ENCODE peak calls at places on chromosome 6, in six cellular contexts. X is CD4-positive, alpha-beta memory T cell; F is fibroblast of the conjunctiva; P is brain microvascular endothelial cell; N is GM03348; V is activated CD4-positive, alpha-beta T cell treated with anti-CD3 and anti-CD28 coated beads, Interleukin-2, amount 50 U/mL, for 1 hour. M is an unnamed sample.

GRCh38 chr6:118889163-118889562 is 4.8 kb upstream of the ASF1A start:
- DNase-seq in X (no peak), F (no peak), P (no peak), N (no peak), V (no peak), M (no peak)

GRCh38 chr6:13175759-13176158 is 152.6 kb downstream of the TBC1D7 start:
- DNase-seq in X (no peak), F (no peak), P (no peak), N (no peak), V (no peak), M (no peak)

GRCh38 chr6:33172307-33173227 is 19.7 kb downstream of the COL11A2 start:
- DNase-seq in X (no peak), F (no peak), P (peak; percentile 11), N (peak; percentile 79), V (no peak), M (no peak)

GRCh38 chr6:137080711-137081110 is 35.9 kb upstream of the IL20RA start:
- DNase-seq in X (no peak), F (no peak), P (no peak), N (no peak), V (no peak), M (no peak)

GRCh38 chr6:75870389-75870788 is 121.3 kb downstream of the MYO6 start:
- DNase-seq in X (no peak), F (no peak), P (no peak), N (no peak), V (no peak), M (no peak)

GRCh38 chr6:101818056-101818455 is 424.5 kb downstream of the GRIK2 start:
- DNase-seq in X (no peak), F (no peak), P (no peak), N (no peak), V (no peak), M (no peak)

GRCh38 chr6:81307640-81308214 is 444.8 kb downstream of the TENT5A start:
- DNase-seq in X (no peak), F (no peak), P (no peak), N (no peak), V (no peak), M (no peak)

GRCh38 chr6:158002951-158003853 is 21.5 kb downstream of the SYNJ2 start:
- DNase-seq in X (no peak), F (peak; percentile 78), P (peak; percentile 97), N (peak; percentile 85), V (no peak), M (peak; percentile 14)

GRCh38 chr6:31403283-31403989 is at the start of gene MICA:
- DNase-seq in X (peak; percentile 53), F (peak; percentile 60), P (peak; percentile 78), N (peak; percentile 94), V (peak; percentile 57), M (peak; percentile 93)

GRCh38 chr6:3468585-3468984 is 11.7 kb upstream of the SLC22A23 start:
- DNase-seq in X (no peak), F (no peak), P (no peak), N (no peak), V (no peak), M (no peak)

M was measured in right lobe of liver.